ENCODE peak calls at places on chromosomes 4 and X, in six cellular contexts. One of them, this sample, is unnamed.

GRCh38 chr4:34108456-34108855 is 2135.9 kb downstream of the ARAP2 start:
- DNase-seq in HCT116: no peak
- DNase-seq in PC-3: no peak
- DNase-seq in GM23338: no peak
- DNase-seq in MM.1S: no peak
- DNase-seq in OCI-LY7: no peak
- DNase-seq in this sample: no peak

GRCh38 chr4:4302416-4302815 is 12.4 kb downstream of the ZBTB49 start:
- DNase-seq in HCT116: no peak
- DNase-seq in PC-3: no peak
- DNase-seq in GM23338: no peak
- DNase-seq in MM.1S: no peak
- DNase-seq in OCI-LY7: no peak
- DNase-seq in this sample: no peak

GRCh38 chr4:24033626-24034025 is 143.8 kb upstream of the PPARGC1A start:
- DNase-seq in HCT116: no peak
- DNase-seq in PC-3: no peak
- DNase-seq in GM23338: no peak
- DNase-seq in MM.1S: no peak
- DNase-seq in OCI-LY7: no peak
- DNase-seq in this sample: no peak

GRCh38 chr4:8587469-8588195 is 4.9 kb upstream of the CPZ start:
- DNase-seq in HCT116: no peak
- DNase-seq in PC-3: no peak
- DNase-seq in GM23338: no peak
- DNase-seq in MM.1S: no peak
- DNase-seq in OCI-LY7: no peak
- DNase-seq in this sample: no peak

GRCh38 chr4:88017516-88018302 is 10.3 kb downstream of the PKD2 start:
- DNase-seq in HCT116: no peak
- DNase-seq in PC-3: peak; percentile 81
- DNase-seq in GM23338: no peak
- DNase-seq in MM.1S: no peak
- DNase-seq in OCI-LY7: no peak
- DNase-seq in this sample: peak; percentile 56

GRCh38 chr4:183335369-183335940 is 13.2 kb upstream of the CLDN24 start:
- DNase-seq in HCT116: peak; percentile 68
- DNase-seq in PC-3: peak; percentile 88
- DNase-seq in GM23338: no peak
- DNase-seq in MM.1S: no peak
- DNase-seq in OCI-LY7: no peak
- DNase-seq in this sample: peak; percentile 32

GRCh38 chrX:39464253-39464652 is 633.5 kb downstream of the BCOR start:
- DNase-seq in HCT116: no peak
- DNase-seq in PC-3: no peak
- DNase-seq in GM23338: no peak
- DNase-seq in MM.1S: no peak
- DNase-seq in OCI-LY7: no peak
- DNase-seq in this sample: no peak

GRCh38 chrX:71846429-71846828 is 64.2 kb upstream of the NHSL2 start:
- DNase-seq in HCT116: no peak
- DNase-seq in PC-3: no peak
- DNase-seq in GM23338: no peak
- DNase-seq in MM.1S: no peak
- DNase-seq in OCI-LY7: no peak
- DNase-seq in this sample: peak; percentile 49

GRCh38 chr4:48017108-48017527 is 546 bp downstream of the NIPAL1 start:
- DNase-seq in HCT116: peak; percentile 51
- DNase-seq in PC-3: peak; percentile 86
- DNase-seq in GM23338: peak; percentile 73
- DNase-seq in MM.1S: no peak
- DNase-seq in OCI-LY7: no peak
- DNase-seq in this sample: peak; percentile 91

GRCh38 chr4:108192056-108192455 is 23.3 kb upstream of the LEF1 start:
- DNase-seq in HCT116: no peak
- DNase-seq in PC-3: no peak
- DNase-seq in GM23338: no peak
- DNase-seq in MM.1S: no peak
- DNase-seq in OCI-LY7: no peak
- DNase-seq in this sample: no peak

GRCh38 chr4:25161599-25161960 is 1.3 kb upstream of the SEPSECS start:
- DNase-seq in HCT116: no peak
- DNase-seq in PC-3: peak; percentile 42
- DNase-seq in GM23338: no peak
- DNase-seq in MM.1S: peak; percentile 15
- DNase-seq in OCI-LY7: peak; percentile 39
- DNase-seq in this sample: peak; percentile 30

GRCh38 chrX:119871599-119872395 is at the start of the genes NDUFA1 and RNF113A:
- DNase-seq in HCT116: peak; percentile 55
- DNase-seq in PC-3: peak; percentile 91
- DNase-seq in GM23338: peak; percentile 86
- DNase-seq in MM.1S: peak; percentile 88
- DNase-seq in OCI-LY7: peak; percentile 90
- DNase-seq in this sample: peak; percentile 91

DNA sequence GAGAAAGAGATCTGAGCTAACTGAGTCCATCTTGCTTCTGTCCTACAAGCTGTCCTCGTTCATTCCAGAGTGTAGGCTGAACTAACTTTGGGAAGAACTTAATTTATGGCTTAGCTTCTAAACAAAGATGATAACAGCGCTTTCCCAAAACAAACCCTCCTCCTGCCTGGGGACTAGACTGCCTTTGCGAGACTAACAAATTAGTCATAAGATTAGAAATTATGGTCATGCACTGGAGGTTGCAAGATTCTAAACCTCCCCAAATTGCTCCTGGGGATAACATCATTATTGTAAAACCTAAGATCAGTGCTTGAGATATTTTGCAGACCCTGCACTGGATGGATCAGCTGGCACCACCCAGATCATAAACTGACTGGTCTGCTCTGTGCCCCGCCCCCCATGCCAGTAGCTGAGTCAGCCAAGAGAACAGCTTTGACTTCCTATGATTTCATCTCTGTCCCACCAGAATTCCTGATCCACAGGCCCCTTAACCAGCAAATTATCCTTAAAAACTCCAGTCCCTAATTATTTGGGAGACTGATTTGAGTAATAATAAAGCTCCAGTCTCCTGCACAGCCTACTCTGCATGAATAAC is 883.3 kb downstream of the TRIML1 start:
- DNase-seq in HCT116: no peak
- DNase-seq in PC-3: peak; percentile 38
- DNase-seq in GM23338: no peak
- DNase-seq in MM.1S: no peak
- DNase-seq in OCI-LY7: no peak
- DNase-seq in this sample: peak; percentile 23
- TF ChIP-seq CTCF in HCT116: no peak
- TF ChIP-seq CTCF in PC-3: no peak
- TF ChIP-seq CTCF in GM23338: no peak
- TF ChIP-seq CTCF in MM.1S: no peak
- TF ChIP-seq CTCF in OCI-LY7: no peak
- TF ChIP-seq CTCF in this sample: no peak

DNA sequence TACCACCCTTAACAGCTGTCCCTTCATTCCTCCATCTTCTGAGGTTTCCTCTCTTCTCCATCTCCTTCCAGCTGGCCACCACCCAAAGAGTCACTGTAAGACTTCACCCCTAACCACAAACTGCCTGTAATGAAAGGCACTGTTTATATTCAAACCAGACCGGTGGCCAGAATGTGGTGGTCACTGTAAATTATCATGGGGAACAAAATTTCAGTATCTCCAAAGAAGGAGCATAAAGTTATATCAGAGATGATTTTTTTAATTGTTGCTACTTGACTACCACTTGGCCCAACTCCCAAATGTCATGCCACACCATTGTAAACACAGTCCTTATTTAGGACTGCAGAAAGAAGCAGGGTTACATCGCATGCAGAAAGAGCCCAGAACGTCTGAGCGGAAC is 44.8 kb downstream of the SMARCA1 start:
- DNase-seq in HCT116: no peak
- DNase-seq in PC-3: no peak
- DNase-seq in GM23338: no peak
- DNase-seq in MM.1S: no peak
- DNase-seq in OCI-LY7: no peak
- DNase-seq in this sample: no peak
- H3K36me3 ChIP-seq in HCT116: no peaks in the 10 kb centered on the region
- H3K36me3 ChIP-seq in PC-3: no peaks in the 10 kb centered on the region
- H3K36me3 ChIP-seq in GM23338: peaks cover 5% of the 10 kb centered on the region
- H3K36me3 ChIP-seq in MM.1S: no peaks in the 10 kb centered on the region
- H3K36me3 ChIP-seq in OCI-LY7: no peaks in the 10 kb centered on the region
- H3K36me3 ChIP-seq in this sample: no peaks in the 10 kb centered on the region

GRCh38 chr4:107035711-107036601 is at the start of gene DKK2:
- DNase-seq in HCT116: no peak
- DNase-seq in PC-3: no peak
- DNase-seq in GM23338: peak; percentile 62
- DNase-seq in MM.1S: no peak
- DNase-seq in OCI-LY7: no peak
- DNase-seq in this sample: peak; percentile 43
- TF ChIP-seq EZH2phosphoT487 in HCT116: no peak
- TF ChIP-seq EZH2phosphoT487 in PC-3: no peak
- TF ChIP-seq EZH2phosphoT487 in GM23338: peak; percentile 6
- TF ChIP-seq EZH2phosphoT487 in MM.1S: no peak
- TF ChIP-seq EZH2phosphoT487 in OCI-LY7: no peak
- TF ChIP-seq EZH2phosphoT487 in this sample: no peak

GRCh38 chr4:75892508-75892907 is 9.7 kb downstream of the PPEF2 start:
- DNase-seq in HCT116: peak; percentile 33
- DNase-seq in PC-3: peak; percentile 11
- DNase-seq in GM23338: peak; percentile 74
- DNase-seq in MM.1S: no peak
- DNase-seq in OCI-LY7: no peak
- DNase-seq in this sample: no peak
- TF ChIP-seq CTCF in HCT116: peak; percentile 65
- TF ChIP-seq CTCF in PC-3: peak; percentile 35
- TF ChIP-seq CTCF in GM23338: peak; percentile 8
- TF ChIP-seq CTCF in MM.1S: peak; percentile 25
- TF ChIP-seq CTCF in OCI-LY7: no peak
- TF ChIP-seq CTCF in this sample: no peak

DNA sequence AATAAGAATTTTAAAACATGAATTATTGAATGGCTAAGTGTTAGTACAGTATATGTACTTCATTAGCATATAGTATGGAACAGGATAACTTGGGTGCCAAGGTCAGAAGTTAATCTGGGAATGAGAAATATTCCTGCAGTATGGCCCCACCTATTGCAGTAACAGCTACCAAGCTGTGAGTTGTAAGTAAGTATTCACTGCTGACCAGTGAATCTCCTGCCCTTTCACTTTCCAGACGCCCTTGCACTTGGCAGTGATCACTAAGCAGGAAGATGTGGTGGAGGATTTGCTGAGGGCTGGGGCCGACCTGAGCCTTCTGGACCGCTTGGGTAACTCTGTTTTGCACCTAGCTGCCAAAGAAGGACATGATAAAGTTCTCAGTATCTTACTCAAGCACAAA is 105.1 kb downstream of the NFKB1 start:
- DNase-seq in HCT116: no peak
- DNase-seq in PC-3: no peak
- DNase-seq in GM23338: no peak
- DNase-seq in MM.1S: no peak
- DNase-seq in OCI-LY7: no peak
- DNase-seq in this sample: no peak
- H3K36me3 ChIP-seq in HCT116: peaks cover 2% of the 10 kb centered on the region
- H3K36me3 ChIP-seq in PC-3: peaks cover 32% of the 10 kb centered on the region
- H3K36me3 ChIP-seq in GM23338: no peaks in the 10 kb centered on the region
- H3K36me3 ChIP-seq in MM.1S: peaks cover 15% of the 10 kb centered on the region
- H3K36me3 ChIP-seq in OCI-LY7: peaks cover 81% of the 10 kb centered on the region
- H3K36me3 ChIP-seq in this sample: no peaks in the 10 kb centered on the region

GRCh38 chrX:15465896-15466651 is 27.1 kb downstream of the PIR start:
- DNase-seq in HCT116: no peak
- DNase-seq in PC-3: peak; percentile 5
- DNase-seq in GM23338: peak; percentile 52
- DNase-seq in MM.1S: no peak
- DNase-seq in OCI-LY7: peak; percentile 20
- DNase-seq in this sample: no peak
- TF ChIP-seq EZH2phosphoT487 in HCT116: no peak
- TF ChIP-seq EZH2phosphoT487 in PC-3: no peak
- TF ChIP-seq EZH2phosphoT487 in GM23338: no peak
- TF ChIP-seq EZH2phosphoT487 in MM.1S: no peak
- TF ChIP-seq EZH2phosphoT487 in OCI-LY7: no peak
- TF ChIP-seq EZH2phosphoT487 in this sample: no peak

GRCh38 chrX:87664381-87664780 is 146.8 kb downstream of the KLHL4 start:
- DNase-seq in HCT116: no peak
- DNase-seq in PC-3: peak; percentile 57
- DNase-seq in GM23338: peak; percentile 43
- DNase-seq in MM.1S: peak; percentile 55
- DNase-seq in OCI-LY7: peak; percentile 0
- DNase-seq in this sample: peak; percentile 51
- TF ChIP-seq CTCF in HCT116: peak; percentile 19
- TF ChIP-seq CTCF in PC-3: peak; percentile 66
- TF ChIP-seq CTCF in GM23338: peak; percentile 48
- TF ChIP-seq CTCF in MM.1S: peak; percentile 55
- TF ChIP-seq CTCF in OCI-LY7: peak; percentile 67
- TF ChIP-seq CTCF in this sample: peak; percentile 67

DNA sequence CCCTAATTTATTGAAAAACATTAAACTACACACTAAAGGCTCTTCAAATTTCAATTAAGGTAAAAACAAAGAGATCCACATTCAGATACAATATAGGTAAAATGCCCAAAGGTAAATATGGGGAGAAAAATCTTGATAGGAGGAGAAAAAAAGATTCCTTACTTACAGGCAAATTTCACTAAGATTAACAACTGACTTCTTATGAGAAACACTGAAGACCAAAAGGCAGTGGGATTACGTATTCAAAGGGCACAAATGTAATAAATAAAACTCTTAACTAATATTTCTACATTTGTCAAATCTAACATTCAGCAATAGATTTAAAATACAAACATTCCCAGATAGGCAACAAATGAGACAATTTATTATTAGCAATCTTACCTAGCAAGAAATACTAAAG is 829.3 kb downstream of the SH3BGRL start:
- DNase-seq in HCT116: no peak
- DNase-seq in PC-3: no peak
- DNase-seq in GM23338: no peak
- DNase-seq in MM.1S: no peak
- DNase-seq in OCI-LY7: no peak
- DNase-seq in this sample: no peak
- H3K36me3 ChIP-seq in HCT116: no peaks in the 10 kb centered on the region
- H3K36me3 ChIP-seq in PC-3: no peaks in the 10 kb centered on the region
- H3K36me3 ChIP-seq in GM23338: no peaks in the 10 kb centered on the region
- H3K36me3 ChIP-seq in MM.1S: no peaks in the 10 kb centered on the region
- H3K36me3 ChIP-seq in OCI-LY7: no peaks in the 10 kb centered on the region
- H3K36me3 ChIP-seq in this sample: no peaks in the 10 kb centered on the region

GRCh38 chrX:134418317-134419113 is 41.5 kb upstream of the HPRT1 start:
- DNase-seq in HCT116: no peak
- DNase-seq in PC-3: no peak
- DNase-seq in GM23338: no peak
- DNase-seq in MM.1S: no peak
- DNase-seq in OCI-LY7: no peak
- DNase-seq in this sample: no peak
- TF ChIP-seq EZH2phosphoT487 in HCT116: no peak
- TF ChIP-seq EZH2phosphoT487 in PC-3: no peak
- TF ChIP-seq EZH2phosphoT487 in GM23338: no peak
- TF ChIP-seq EZH2phosphoT487 in MM.1S: no peak
- TF ChIP-seq EZH2phosphoT487 in OCI-LY7: no peak
- TF ChIP-seq EZH2phosphoT487 in this sample: no peak

This sample was measured in hepatocyte.